ENCODE peak calls at places on chromosomes 6 and 20, in four cellular contexts. W is HepG2, K is A549, T is GM12878. H is an unnamed sample.

GRCh38 chr6:167796668-167797031 is 30.1 kb upstream of the AFDN start:
- DNase-seq in W (no peak), T (no peak), K (no peak), H (no peak)

GRCh38 chr6:43935921-43936320 is 165.9 kb downstream of the VEGFA start:
- DNase-seq in K (no peak), T (no peak), W (no peak), H (no peak)

GRCh38 chr6:23013776-23014175 is 444.4 kb downstream of the HDGFL1 start:
- DNase-seq in K (no peak), T (no peak), W (no peak), H (no peak)

GRCh38 chr6:163354779-163355431 is 59.6 kb upstream of the QKI start:
- DNase-seq in T (peak), K (no peak), W (no peak), H (peak)

GRCh38 chr6:143339223-143339622 is 111.3 kb downstream of the ADAT2 start:
- DNase-seq in K (no peak), W (no peak), T (no peak), H (no peak)

GRCh38 chr20:4141616-4142240 is 126.4 kb upstream of the RNF24 start:
- DNase-seq in W (no peak), K (no peak), T (no peak), H (no peak)

GRCh38 chr20:37901667-37902503 is 1.0 kb upstream of the VSTM2L start:
- DNase-seq in K (peak), T (no peak), W (peak), H (peak)

GRCh38 chr20:3707508-3707899 is 4.9 kb downstream of the SIGLEC1 start:
- DNase-seq in T (no peak), W (no peak), K (no peak), H (no peak)

GRCh38 chr6:151609146-151609962 is 115.5 kb downstream of the CCDC170 start:
- DNase-seq in K (no peak), W (no peak), T (no peak), H (no peak)

GRCh38 chr6:37473364-37474095 is 26.2 kb downstream of the CCDC167 start:
- DNase-seq in W (no peak), T (no peak), K (no peak), H (peak)

GRCh38 chr6:39210437-39210836 is 18.8 kb downstream of the KCNK5 start:
- DNase-seq in K (no peak), W (no peak), T (no peak), H (no peak)

GRCh38 chr6:72824833-72825232 is 203.0 kb downstream of the KCNQ5 start:
- DNase-seq in W (no peak), K (no peak), T (peak), H (no peak)

GRCh38 chr6:122839906-122840305 is 50.8 kb downstream of the SMPDL3A start:
- DNase-seq in W (no peak), T (no peak), K (no peak), H (no peak)

GRCh38 chr6:14175031-14175430 is 57.5 kb downstream of the CD83 start:
- DNase-seq in T (no peak), K (no peak), W (no peak), H (no peak)

GRCh38 chr6:17962436-17963031 is 24.9 kb downstream of the KIF13A start:
- DNase-seq in W (no peak), K (no peak), T (no peak), H (peak)

GRCh38 chr6:25652007-25652515 is at the start of gene SCGN:
- DNase-seq in K (peak), T (no peak), W (peak), H (peak)

GRCh38 chr20:33463332-33464101 is 20.0 kb upstream of the SNTA1 start:
- DNase-seq in K (no peak), T (no peak), W (no peak), H (no peak)

GRCh38 chr6:136378888-136379287 is 89.2 kb upstream of the BCLAF1 start:
- DNase-seq in T (no peak), W (no peak), K (no peak), H (no peak)

GRCh38 chr20:35506179-35506578 is 23.3 kb downstream of the C20orf173 start:
- DNase-seq in K (no peak), W (no peak), T (no peak), H (no peak)

GRCh38 chr20:23659989-23660837 is 22.5 kb upstream of the CST3 start:
- DNase-seq in K (no peak), W (peak), T (no peak), H (no peak)

GRCh38 chr20:18307301-18307700 is 19.0 kb downstream of the ZNF133 start:
- DNase-seq in T (no peak), W (no peak), K (no peak), H (no peak)

GRCh38 chr20:5844063-5844681 is 94.0 kb downstream of the SHLD1 start:
- DNase-seq in W (peak), T (peak), K (peak), H (no peak)

GRCh38 chr6:145829102-145829501 is 14.5 kb upstream of the FBXO30 start:
- DNase-seq in W (no peak), T (no peak), K (no peak), H (no peak)

GRCh38 chr6:154848580-154848979 is 115.4 kb downstream of the SCAF8 start:
- DNase-seq in W (no peak), T (no peak), K (no peak), H (peak)

GRCh38 chr6:109507490-109508072 is 24.6 kb upstream of the ZBTB24 start:
- DNase-seq in K (no peak), W (no peak), T (no peak), H (no peak)

GRCh38 chr20:15902493-15902892 is 670.8 kb downstream of the KIF16B start:
- DNase-seq in W (no peak), K (no peak), T (no peak), H (no peak)

GRCh38 chr6:16730720-16731502 is 30.3 kb downstream of the ATXN1 start:
- DNase-seq in W (peak), K (no peak), T (no peak), H (no peak)

GRCh38 chr6:62891065-62891647 is 320.1 kb upstream of the FKBP1C start:
- DNase-seq in T (no peak), W (peak), K (no peak), H (peak)

GRCh38 chr20:3032624-3033023 is 10.8 kb upstream of the GNRH2 start:
- DNase-seq in K (no peak), W (no peak), T (no peak), H (no peak)

GRCh38 chr6:82208914-82209313 is 38.6 kb downstream of the IBTK start:
- DNase-seq in W (no peak), T (no peak), K (no peak), H (no peak)

GRCh38 chr6:82211326-82211725 is 36.2 kb downstream of the IBTK start:
- DNase-seq in K (no peak), T (no peak), W (no peak), H (no peak)

GRCh38 chr6:82204010-82204409 is 43.5 kb downstream of the IBTK start:
- DNase-seq in K (no peak), W (no peak), T (no peak), H (no peak)

DNA sequence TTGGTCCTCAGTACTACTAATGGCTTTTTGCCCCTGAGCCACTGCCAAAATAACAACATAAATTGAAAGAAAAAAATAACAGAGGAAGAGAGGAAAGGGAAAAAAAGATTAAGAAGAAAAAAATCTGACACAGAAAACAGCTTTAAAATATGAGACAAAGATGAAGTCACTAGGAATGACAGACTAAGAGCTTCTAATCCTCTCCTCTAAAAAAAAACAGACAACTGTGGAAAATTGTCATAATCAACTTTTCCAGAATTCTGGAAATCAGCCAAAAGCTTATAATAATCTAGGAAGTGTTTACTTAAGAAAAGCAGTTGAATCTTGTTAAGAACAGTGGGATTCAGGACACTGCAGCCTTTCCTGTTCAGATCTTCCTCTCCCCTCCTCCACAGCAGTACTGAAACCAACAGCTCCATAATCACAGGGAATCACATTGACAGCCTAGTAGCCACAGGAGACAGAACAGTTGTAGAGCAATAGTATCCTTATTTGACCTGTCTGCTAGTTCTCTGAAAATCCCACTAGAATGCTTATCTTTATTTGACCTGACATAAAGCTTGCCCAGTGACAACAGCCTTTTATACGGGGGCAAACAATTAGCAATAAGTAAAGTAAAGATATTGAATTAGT is 41.6 kb downstream of the IBTK start:
- DNase-seq in W (peak), K (no peak), T (no peak), H (peak)
- TF ChIP-seq PBX3 in W (no peak), K (no peak), T (no peak), H (no peak)

DNA sequence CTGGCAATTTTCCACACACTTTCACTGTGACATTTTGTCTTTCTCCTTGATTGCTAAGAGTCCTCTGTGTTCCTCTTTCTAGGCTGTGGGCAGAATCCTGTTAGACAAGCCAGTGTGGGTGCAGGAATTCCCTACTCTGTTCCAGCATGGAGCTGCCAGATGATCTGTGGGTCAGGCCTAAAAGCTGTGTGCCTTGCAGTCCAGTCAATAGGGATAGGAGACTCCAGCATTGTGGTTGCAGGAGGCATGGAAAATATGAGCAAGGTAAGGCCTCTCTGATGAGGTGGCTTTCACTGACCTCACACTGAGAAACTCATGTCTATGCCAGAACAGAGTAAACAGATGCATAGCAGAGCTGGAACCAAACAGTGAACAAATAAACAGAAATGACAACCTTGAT is 5.1 kb downstream of the ACAT2 start:
- DNase-seq in T (no peak), W (no peak), K (no peak), H (no peak)
- TF ChIP-seq REST in T (no peak), W (no peak), K (no peak), H (no peak)

GRCh38 chr6:134754013-134754690 is 195.7 kb downstream of the ALDH8A1 start:
- DNase-seq in W (no peak), T (no peak), K (no peak), H (no peak)
- H3K27ac ChIP-seq in W (no peak), T (no peak), K (no peak), H (no peak)

GRCh38 chr6:52505726-52506501 is 70.9 kb downstream of the TRAM2 start:
- DNase-seq in K (no peak), W (no peak), T (no peak), H (peak)

GRCh38 chr6:52502306-52503029 is 74.4 kb downstream of the TRAM2 start:
- DNase-seq in T (no peak), W (no peak), K (no peak), H (no peak)

GRCh38 chr6:52503853-52504777 is 72.7 kb downstream of the TRAM2 start:
- DNase-seq in W (no peak), K (peak), T (no peak), H (peak)

GRCh38 chr6:52504778-52505127 is 72.1 kb downstream of the TRAM2 start:
- DNase-seq in T (no peak), W (no peak), K (no peak), H (no peak)

GRCh38 chr6:52503344-52503747 is 73.5 kb downstream of the TRAM2 start:
- DNase-seq in T (no peak), W (no peak), K (no peak), H (peak)
- TF ChIP-seq PBX3 in T (no peak), W (no peak), K (no peak), H (no peak)

GRCh38 chr6:35552285-35552917 is 39.7 kb upstream of the TULP1 start:
- DNase-seq in T (peak), W (peak), K (peak), H (peak)
- TF ChIP-seq REST in T (no peak), W (no peak), K (no peak), H (no peak)

GRCh38 chr20:51525241-51526104 is 17.0 kb downstream of the NFATC2 start:
- DNase-seq in T (no peak), K (no peak), W (no peak), H (no peak)
- H3K27ac ChIP-seq in T (peak), K (no peak), W (no peak), H (no peak)

GRCh38 chr6:1312193-1312443 is 220 bp downstream of the FOXQ1 start:
- DNase-seq in T (no peak), K (no peak), W (no peak), H (peak)

GRCh38 chr6:1311400-1312192 is at the start of gene FOXQ1:
- DNase-seq in T (no peak), W (peak), K (no peak), H (peak)

GRCh38 chr6:1313364-1313754 is 1.5 kb downstream of the FOXQ1 start:
- DNase-seq in T (no peak), K (no peak), W (no peak), H (no peak)

GRCh38 chr6:1313755-1314503 is 2.0 kb downstream of the FOXQ1 start:
- DNase-seq in K (no peak), W (peak), T (no peak), H (peak)

DNA sequence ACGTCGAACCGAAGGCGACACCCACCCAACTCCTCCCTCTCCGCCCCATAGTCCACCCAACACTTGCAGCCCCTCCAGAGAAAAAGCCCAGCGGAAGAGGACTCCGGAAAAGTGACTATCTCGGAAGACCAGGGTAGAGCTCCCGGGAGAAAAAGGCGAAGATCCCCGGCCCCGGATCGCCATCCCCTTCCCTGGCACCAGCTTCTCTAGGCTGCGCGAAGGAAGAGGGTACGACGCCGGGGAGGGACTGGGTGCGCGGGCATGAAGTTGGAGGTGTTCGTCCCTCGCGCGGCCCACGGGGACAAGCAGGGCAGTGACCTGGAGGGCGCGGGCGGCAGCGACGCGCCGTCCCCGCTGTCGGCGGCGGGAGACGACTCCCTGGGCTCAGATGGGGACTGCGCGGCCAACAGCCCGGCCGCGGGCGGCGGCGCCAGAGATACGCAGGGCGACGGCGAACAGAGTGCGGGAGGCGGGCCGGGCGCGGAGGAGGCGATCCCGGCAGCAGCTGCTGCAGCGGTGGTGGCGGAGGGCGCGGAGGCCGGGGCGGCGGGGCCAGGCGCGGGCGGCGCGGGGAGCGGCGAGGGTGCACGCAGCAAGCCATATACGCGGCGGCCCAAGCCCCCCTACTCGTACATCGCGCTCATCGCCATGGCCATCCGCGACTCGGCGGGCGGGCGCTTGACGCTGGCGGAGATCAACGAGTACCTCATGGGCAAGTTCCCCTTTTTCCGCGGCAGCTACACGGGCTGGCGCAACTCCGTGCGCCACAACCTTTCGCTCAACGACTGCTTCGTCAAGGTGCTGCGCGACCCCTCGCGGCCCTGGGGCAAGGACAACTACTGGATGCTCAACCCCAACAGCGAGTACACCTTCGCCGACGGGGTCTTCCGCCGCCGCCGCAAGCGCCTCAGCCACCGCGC is 806 bp downstream of the FOXQ1 start:
- DNase-seq in K (no peak), W (no peak), T (no peak), H (peak)
- TF ChIP-seq PBX3 in K (no peak), W (no peak), T (no peak), H (no peak)

DNA sequence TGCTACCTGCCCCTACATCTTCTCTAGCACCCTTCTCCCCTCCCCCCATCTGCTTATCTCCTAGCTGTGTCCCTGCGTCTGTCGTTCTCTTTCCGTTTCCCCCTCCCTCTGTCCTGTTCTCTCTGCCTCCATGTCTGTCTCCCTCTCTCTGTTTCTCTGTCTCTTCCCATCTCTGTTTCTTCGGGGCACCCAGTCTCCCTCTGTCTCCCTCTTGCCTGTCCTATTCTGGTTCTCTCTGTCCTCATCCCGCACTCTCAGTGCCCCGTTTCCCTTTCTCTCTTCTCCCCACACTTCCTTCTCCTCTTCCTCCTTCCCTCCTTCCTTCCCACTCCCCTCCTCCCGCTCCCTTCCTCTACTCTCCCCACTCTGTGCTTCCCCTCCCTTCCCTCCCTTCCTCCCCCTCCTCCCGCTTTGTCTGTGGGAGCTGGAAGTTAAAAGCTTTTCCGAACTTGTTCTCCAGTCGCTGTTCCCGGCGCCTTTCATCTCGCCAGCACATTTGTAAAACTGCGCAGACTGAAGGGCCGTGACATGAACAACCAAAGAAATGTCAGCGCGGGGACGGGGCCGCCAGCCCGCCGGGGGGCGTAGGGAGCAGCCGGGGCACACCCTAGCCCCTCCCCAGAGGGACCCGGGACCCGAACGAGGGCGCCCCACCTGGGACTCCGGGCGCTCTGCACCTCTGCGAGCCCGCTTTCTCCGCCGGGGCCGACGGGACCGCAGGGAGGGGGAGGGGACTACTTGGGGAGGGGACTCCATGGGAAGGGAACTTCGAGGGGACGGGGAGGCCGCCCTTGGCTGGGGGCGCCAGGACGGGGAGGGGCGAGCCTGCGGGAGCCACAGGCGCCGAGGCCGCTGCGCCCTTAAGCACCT is 4.0 kb upstream of the CDH22 start:
- DNase-seq in W (peak), K (no peak), T (no peak), H (peak)
- TF ChIP-seq REST in W (no peak), K (no peak), T (no peak), H (no peak)